ENCODE peak calls at places on chromosomes 13 and 19, in seven cellular contexts. One of them, this sample, is unnamed.
A peak's percentile ranks its signal among the peaks of the same experiment; 100 is the strongest.

GRCh38 chr19:1189419-1189818 is 15.4 kb upstream of the SBNO2 start:
- DNase-seq in CD4-positive, CD25-positive, alpha-beta regulatory T cell: peak; percentile 70
- DNase-seq in stimulated activated CD8-positive, alpha-beta memory T cell treated with anti-CD3 and anti-CD28 coated beads, Interleukin-7, amount 100 ng/mL, for 48 hours: peak; percentile 64
- DNase-seq in stimulated activated CD4-positive, alpha-beta T cell treated with anti-CD3 and anti-CD28 coated beads, Interleukin-15, amount 100 ng/mL, for 24 hours: peak; percentile 71
- DNase-seq in OCI-M1: no peak
- DNase-seq in activated T-cell treated with anti-CD3 and anti-CD28 coated beads for 1 hour: no peak
- DNase-seq in retinal pigment epithelial cell: no peak
- DNase-seq in this sample: no peak

GRCh38 chr19:42942187-42942789 is 5.3 kb upstream of the PSG7 start:
- DNase-seq in CD4-positive, CD25-positive, alpha-beta regulatory T cell: peak; percentile 1
- DNase-seq in stimulated activated CD8-positive, alpha-beta memory T cell treated with anti-CD3 and anti-CD28 coated beads, Interleukin-7, amount 100 ng/mL, for 48 hours: no peak
- DNase-seq in stimulated activated CD4-positive, alpha-beta T cell treated with anti-CD3 and anti-CD28 coated beads, Interleukin-15, amount 100 ng/mL, for 24 hours: peak; percentile 28
- DNase-seq in OCI-M1: peak; percentile 46
- DNase-seq in activated T-cell treated with anti-CD3 and anti-CD28 coated beads for 1 hour: no peak
- DNase-seq in retinal pigment epithelial cell: no peak
- DNase-seq in this sample: no peak

GRCh38 chr19:47093841-47094240 is 19.7 kb downstream of the ZC3H4 start:
- DNase-seq in CD4-positive, CD25-positive, alpha-beta regulatory T cell: peak; percentile 29
- DNase-seq in stimulated activated CD8-positive, alpha-beta memory T cell treated with anti-CD3 and anti-CD28 coated beads, Interleukin-7, amount 100 ng/mL, for 48 hours: peak; percentile 69
- DNase-seq in stimulated activated CD4-positive, alpha-beta T cell treated with anti-CD3 and anti-CD28 coated beads, Interleukin-15, amount 100 ng/mL, for 24 hours: peak; percentile 36
- DNase-seq in OCI-M1: no peak
- DNase-seq in activated T-cell treated with anti-CD3 and anti-CD28 coated beads for 1 hour: no peak
- DNase-seq in retinal pigment epithelial cell: no peak
- DNase-seq in this sample: no peak

GRCh38 chr19:44764975-44765948 is 12.4 kb upstream of the CBLC start:
- DNase-seq in CD4-positive, CD25-positive, alpha-beta regulatory T cell: no peak
- DNase-seq in stimulated activated CD8-positive, alpha-beta memory T cell treated with anti-CD3 and anti-CD28 coated beads, Interleukin-7, amount 100 ng/mL, for 48 hours: no peak
- DNase-seq in stimulated activated CD4-positive, alpha-beta T cell treated with anti-CD3 and anti-CD28 coated beads, Interleukin-15, amount 100 ng/mL, for 24 hours: no peak
- DNase-seq in OCI-M1: no peak
- DNase-seq in activated T-cell treated with anti-CD3 and anti-CD28 coated beads for 1 hour: no peak
- DNase-seq in retinal pigment epithelial cell: no peak
- DNase-seq in this sample: no peak

GRCh38 chr19:10230904-10231623 is at the start of gene S1PR2:
- DNase-seq in CD4-positive, CD25-positive, alpha-beta regulatory T cell: peak; percentile 64
- DNase-seq in stimulated activated CD8-positive, alpha-beta memory T cell treated with anti-CD3 and anti-CD28 coated beads, Interleukin-7, amount 100 ng/mL, for 48 hours: peak; percentile 38
- DNase-seq in stimulated activated CD4-positive, alpha-beta T cell treated with anti-CD3 and anti-CD28 coated beads, Interleukin-15, amount 100 ng/mL, for 24 hours: peak; percentile 83
- DNase-seq in OCI-M1: peak; percentile 94
- DNase-seq in activated T-cell treated with anti-CD3 and anti-CD28 coated beads for 1 hour: peak; percentile 59
- DNase-seq in retinal pigment epithelial cell: no peak
- DNase-seq in this sample: no peak

GRCh38 chr13:36919833-36920611 is at the start of gene SMAD9:
- DNase-seq in CD4-positive, CD25-positive, alpha-beta regulatory T cell: peak; percentile 3
- DNase-seq in stimulated activated CD8-positive, alpha-beta memory T cell treated with anti-CD3 and anti-CD28 coated beads, Interleukin-7, amount 100 ng/mL, for 48 hours: peak; percentile 3
- DNase-seq in stimulated activated CD4-positive, alpha-beta T cell treated with anti-CD3 and anti-CD28 coated beads, Interleukin-15, amount 100 ng/mL, for 24 hours: peak; percentile 57
- DNase-seq in OCI-M1: peak; percentile 68
- DNase-seq in activated T-cell treated with anti-CD3 and anti-CD28 coated beads for 1 hour: no peak
- DNase-seq in retinal pigment epithelial cell: peak; percentile 25
- DNase-seq in this sample: no peak

GRCh38 chr13:98571955-98572662 is 4.8 kb downstream of the STK24 start:
- DNase-seq in CD4-positive, CD25-positive, alpha-beta regulatory T cell: peak; percentile 36
- DNase-seq in stimulated activated CD8-positive, alpha-beta memory T cell treated with anti-CD3 and anti-CD28 coated beads, Interleukin-7, amount 100 ng/mL, for 48 hours: no peak
- DNase-seq in stimulated activated CD4-positive, alpha-beta T cell treated with anti-CD3 and anti-CD28 coated beads, Interleukin-15, amount 100 ng/mL, for 24 hours: peak; percentile 26
- DNase-seq in OCI-M1: peak; percentile 44
- DNase-seq in activated T-cell treated with anti-CD3 and anti-CD28 coated beads for 1 hour: no peak
- DNase-seq in retinal pigment epithelial cell: no peak
- DNase-seq in this sample: no peak

GRCh38 chr13:97659602-97660001 is 225.6 kb downstream of the RAP2A start:
- DNase-seq in CD4-positive, CD25-positive, alpha-beta regulatory T cell: no peak
- DNase-seq in stimulated activated CD8-positive, alpha-beta memory T cell treated with anti-CD3 and anti-CD28 coated beads, Interleukin-7, amount 100 ng/mL, for 48 hours: no peak
- DNase-seq in stimulated activated CD4-positive, alpha-beta T cell treated with anti-CD3 and anti-CD28 coated beads, Interleukin-15, amount 100 ng/mL, for 24 hours: no peak
- DNase-seq in OCI-M1: peak; percentile 24
- DNase-seq in activated T-cell treated with anti-CD3 and anti-CD28 coated beads for 1 hour: no peak
- DNase-seq in retinal pigment epithelial cell: no peak
- DNase-seq in this sample: no peak

GRCh38 chr13:105147481-105147880 is 1388.0 kb downstream of the EFNB2 start:
- DNase-seq in CD4-positive, CD25-positive, alpha-beta regulatory T cell: no peak
- DNase-seq in stimulated activated CD8-positive, alpha-beta memory T cell treated with anti-CD3 and anti-CD28 coated beads, Interleukin-7, amount 100 ng/mL, for 48 hours: no peak
- DNase-seq in stimulated activated CD4-positive, alpha-beta T cell treated with anti-CD3 and anti-CD28 coated beads, Interleukin-15, amount 100 ng/mL, for 24 hours: no peak
- DNase-seq in OCI-M1: no peak
- DNase-seq in activated T-cell treated with anti-CD3 and anti-CD28 coated beads for 1 hour: no peak
- DNase-seq in retinal pigment epithelial cell: no peak
- DNase-seq in this sample: no peak

GRCh38 chr19:41882568-41883462 is at the start of gene ARHGEF1:
- DNase-seq in CD4-positive, CD25-positive, alpha-beta regulatory T cell: peak; percentile 77
- DNase-seq in stimulated activated CD8-positive, alpha-beta memory T cell treated with anti-CD3 and anti-CD28 coated beads, Interleukin-7, amount 100 ng/mL, for 48 hours: no peak
- DNase-seq in stimulated activated CD4-positive, alpha-beta T cell treated with anti-CD3 and anti-CD28 coated beads, Interleukin-15, amount 100 ng/mL, for 24 hours: peak; percentile 77
- DNase-seq in OCI-M1: peak; percentile 51
- DNase-seq in activated T-cell treated with anti-CD3 and anti-CD28 coated beads for 1 hour: peak; percentile 53
- DNase-seq in retinal pigment epithelial cell: no peak
- DNase-seq in this sample: no peak

GRCh38 chr19:45645068-45645630 is 6.0 kb upstream of the EML2 start:
- DNase-seq in CD4-positive, CD25-positive, alpha-beta regulatory T cell: no peak
- DNase-seq in stimulated activated CD8-positive, alpha-beta memory T cell treated with anti-CD3 and anti-CD28 coated beads, Interleukin-7, amount 100 ng/mL, for 48 hours: no peak
- DNase-seq in stimulated activated CD4-positive, alpha-beta T cell treated with anti-CD3 and anti-CD28 coated beads, Interleukin-15, amount 100 ng/mL, for 24 hours: no peak
- DNase-seq in OCI-M1: no peak
- DNase-seq in activated T-cell treated with anti-CD3 and anti-CD28 coated beads for 1 hour: no peak
- DNase-seq in retinal pigment epithelial cell: no peak
- DNase-seq in this sample: no peak

GRCh38 chr19:17292301-17293074 is 10.7 kb downstream of the ABHD8 start:
- DNase-seq in CD4-positive, CD25-positive, alpha-beta regulatory T cell: peak; percentile 87
- DNase-seq in stimulated activated CD8-positive, alpha-beta memory T cell treated with anti-CD3 and anti-CD28 coated beads, Interleukin-7, amount 100 ng/mL, for 48 hours: peak; percentile 63
- DNase-seq in stimulated activated CD4-positive, alpha-beta T cell treated with anti-CD3 and anti-CD28 coated beads, Interleukin-15, amount 100 ng/mL, for 24 hours: peak; percentile 86
- DNase-seq in OCI-M1: peak; percentile 94
- DNase-seq in activated T-cell treated with anti-CD3 and anti-CD28 coated beads for 1 hour: peak; percentile 69
- DNase-seq in retinal pigment epithelial cell: no peak
- DNase-seq in this sample: peak; percentile 46

GRCh38 chr13:61664821-61665705 is 249.4 kb upstream of the PCDH20 start:
- DNase-seq in CD4-positive, CD25-positive, alpha-beta regulatory T cell: no peak
- DNase-seq in stimulated activated CD8-positive, alpha-beta memory T cell treated with anti-CD3 and anti-CD28 coated beads, Interleukin-7, amount 100 ng/mL, for 48 hours: no peak
- DNase-seq in stimulated activated CD4-positive, alpha-beta T cell treated with anti-CD3 and anti-CD28 coated beads, Interleukin-15, amount 100 ng/mL, for 24 hours: no peak
- DNase-seq in OCI-M1: no peak
- DNase-seq in activated T-cell treated with anti-CD3 and anti-CD28 coated beads for 1 hour: no peak
- DNase-seq in retinal pigment epithelial cell: peak; percentile 9
- DNase-seq in this sample: no peak

GRCh38 chr19:10717356-10718204 is at the start of gene DNM2:
- DNase-seq in CD4-positive, CD25-positive, alpha-beta regulatory T cell: peak; percentile 100
- DNase-seq in stimulated activated CD8-positive, alpha-beta memory T cell treated with anti-CD3 and anti-CD28 coated beads, Interleukin-7, amount 100 ng/mL, for 48 hours: peak; percentile 96
- DNase-seq in stimulated activated CD4-positive, alpha-beta T cell treated with anti-CD3 and anti-CD28 coated beads, Interleukin-15, amount 100 ng/mL, for 24 hours: peak; percentile 98
- DNase-seq in OCI-M1: peak; percentile 100
- DNase-seq in activated T-cell treated with anti-CD3 and anti-CD28 coated beads for 1 hour: peak; percentile 94
- DNase-seq in retinal pigment epithelial cell: peak; percentile 100
- DNase-seq in this sample: peak; percentile 100

GRCh38 chr19:33406521-33407139 is 33.1 kb downstream of the CEBPG start:
- DNase-seq in CD4-positive, CD25-positive, alpha-beta regulatory T cell: peak; percentile 52
- DNase-seq in stimulated activated CD8-positive, alpha-beta memory T cell treated with anti-CD3 and anti-CD28 coated beads, Interleukin-7, amount 100 ng/mL, for 48 hours: peak; percentile 51
- DNase-seq in stimulated activated CD4-positive, alpha-beta T cell treated with anti-CD3 and anti-CD28 coated beads, Interleukin-15, amount 100 ng/mL, for 24 hours: peak; percentile 80
- DNase-seq in OCI-M1: peak; percentile 82
- DNase-seq in activated T-cell treated with anti-CD3 and anti-CD28 coated beads for 1 hour: peak; percentile 64
- DNase-seq in retinal pigment epithelial cell: no peak
- DNase-seq in this sample: no peak

GRCh38 chr19:1502433-1503088 is 10.3 kb downstream of the ADAMTSL5 start:
- DNase-seq in CD4-positive, CD25-positive, alpha-beta regulatory T cell: no peak
- DNase-seq in stimulated activated CD8-positive, alpha-beta memory T cell treated with anti-CD3 and anti-CD28 coated beads, Interleukin-7, amount 100 ng/mL, for 48 hours: no peak
- DNase-seq in stimulated activated CD4-positive, alpha-beta T cell treated with anti-CD3 and anti-CD28 coated beads, Interleukin-15, amount 100 ng/mL, for 24 hours: no peak
- DNase-seq in OCI-M1: no peak
- DNase-seq in activated T-cell treated with anti-CD3 and anti-CD28 coated beads for 1 hour: no peak
- DNase-seq in retinal pigment epithelial cell: no peak
- DNase-seq in this sample: no peak

GRCh38 chr13:41785402-41786142 is 175.3 kb downstream of the VWA8 start:
- DNase-seq in CD4-positive, CD25-positive, alpha-beta regulatory T cell: no peak
- DNase-seq in stimulated activated CD8-positive, alpha-beta memory T cell treated with anti-CD3 and anti-CD28 coated beads, Interleukin-7, amount 100 ng/mL, for 48 hours: no peak
- DNase-seq in stimulated activated CD4-positive, alpha-beta T cell treated with anti-CD3 and anti-CD28 coated beads, Interleukin-15, amount 100 ng/mL, for 24 hours: no peak
- DNase-seq in OCI-M1: no peak
- DNase-seq in activated T-cell treated with anti-CD3 and anti-CD28 coated beads for 1 hour: no peak
- DNase-seq in retinal pigment epithelial cell: no peak
- DNase-seq in this sample: no peak

GRCh38 chr13:71412231-71412630 is 454.8 kb downstream of the DACH1 start:
- DNase-seq in CD4-positive, CD25-positive, alpha-beta regulatory T cell: no peak
- DNase-seq in stimulated activated CD8-positive, alpha-beta memory T cell treated with anti-CD3 and anti-CD28 coated beads, Interleukin-7, amount 100 ng/mL, for 48 hours: no peak
- DNase-seq in stimulated activated CD4-positive, alpha-beta T cell treated with anti-CD3 and anti-CD28 coated beads, Interleukin-15, amount 100 ng/mL, for 24 hours: no peak
- DNase-seq in OCI-M1: no peak
- DNase-seq in activated T-cell treated with anti-CD3 and anti-CD28 coated beads for 1 hour: no peak
- DNase-seq in retinal pigment epithelial cell: no peak
- DNase-seq in this sample: no peak

GRCh38 chr19:45146251-45146650 is 14.5 kb downstream of the NKPD1 start:
- DNase-seq in CD4-positive, CD25-positive, alpha-beta regulatory T cell: no peak
- DNase-seq in stimulated activated CD8-positive, alpha-beta memory T cell treated with anti-CD3 and anti-CD28 coated beads, Interleukin-7, amount 100 ng/mL, for 48 hours: no peak
- DNase-seq in stimulated activated CD4-positive, alpha-beta T cell treated with anti-CD3 and anti-CD28 coated beads, Interleukin-15, amount 100 ng/mL, for 24 hours: no peak
- DNase-seq in OCI-M1: no peak
- DNase-seq in activated T-cell treated with anti-CD3 and anti-CD28 coated beads for 1 hour: no peak
- DNase-seq in retinal pigment epithelial cell: no peak
- DNase-seq in this sample: no peak

GRCh38 chr19:8640402-8641004 is 10.1 kb downstream of the NFILZ start:
- DNase-seq in CD4-positive, CD25-positive, alpha-beta regulatory T cell: no peak
- DNase-seq in stimulated activated CD8-positive, alpha-beta memory T cell treated with anti-CD3 and anti-CD28 coated beads, Interleukin-7, amount 100 ng/mL, for 48 hours: no peak
- DNase-seq in stimulated activated CD4-positive, alpha-beta T cell treated with anti-CD3 and anti-CD28 coated beads, Interleukin-15, amount 100 ng/mL, for 24 hours: no peak
- DNase-seq in OCI-M1: no peak
- DNase-seq in activated T-cell treated with anti-CD3 and anti-CD28 coated beads for 1 hour: no peak
- DNase-seq in retinal pigment epithelial cell: no peak
- DNase-seq in this sample: no peak

GRCh38 chr19:18629166-18630088 is 7.4 kb upstream of the KLHL26 start:
- DNase-seq in CD4-positive, CD25-positive, alpha-beta regulatory T cell: no peak
- DNase-seq in stimulated activated CD8-positive, alpha-beta memory T cell treated with anti-CD3 and anti-CD28 coated beads, Interleukin-7, amount 100 ng/mL, for 48 hours: no peak
- DNase-seq in stimulated activated CD4-positive, alpha-beta T cell treated with anti-CD3 and anti-CD28 coated beads, Interleukin-15, amount 100 ng/mL, for 24 hours: no peak
- DNase-seq in OCI-M1: no peak
- DNase-seq in activated T-cell treated with anti-CD3 and anti-CD28 coated beads for 1 hour: no peak
- DNase-seq in retinal pigment epithelial cell: no peak
- DNase-seq in this sample: no peak

This sample was measured in GM12878.